ENCODE peak calls at places on chromosomes 4 and X, in seven cellular contexts. One of them, this sample, is unnamed.

GRCh38 chrX:119690921-119691716 is 1.8 kb downstream of the SEPTIN6 start:
- DNase-seq in progenitor cell of endocrine pancreas: no peak
- DNase-seq in NCI-H2081: no peak
- DNase-seq in endothelial cell: no peak
- DNase-seq in BJ: no peak
- DNase-seq in head of caudate nucleus: no peak
- DNase-seq in stimulated activated CD4-positive, alpha-beta T cell treated with anti-CD3 and anti-CD28 coated beads, TNF-alpha, amount 100 ng/mL, for 48 hours: peak; percentile 71
- DNase-seq in this sample: no peak

GRCh38 chr4:188976644-188977115 is 837.4 kb downstream of the TRIML1 start:
- DNase-seq in progenitor cell of endocrine pancreas: no peak
- DNase-seq in NCI-H2081: peak; percentile 74
- DNase-seq in endothelial cell: no peak
- DNase-seq in BJ: no peak
- DNase-seq in head of caudate nucleus: no peak
- DNase-seq in stimulated activated CD4-positive, alpha-beta T cell treated with anti-CD3 and anti-CD28 coated beads, TNF-alpha, amount 100 ng/mL, for 48 hours: no peak
- DNase-seq in this sample: peak; percentile 73

GRCh38 chr4:98516042-98516440 is 142.4 kb downstream of the TSPAN5 start:
- DNase-seq in progenitor cell of endocrine pancreas: no peak
- DNase-seq in NCI-H2081: no peak
- DNase-seq in endothelial cell: no peak
- DNase-seq in BJ: peak; percentile 36
- DNase-seq in head of caudate nucleus: no peak
- DNase-seq in stimulated activated CD4-positive, alpha-beta T cell treated with anti-CD3 and anti-CD28 coated beads, TNF-alpha, amount 100 ng/mL, for 48 hours: no peak
- DNase-seq in this sample: no peak

GRCh38 chrX:71291381-71291780 is 7.9 kb downstream of the NONO start:
- DNase-seq in progenitor cell of endocrine pancreas: no peak
- DNase-seq in NCI-H2081: no peak
- DNase-seq in endothelial cell: no peak
- DNase-seq in BJ: no peak
- DNase-seq in head of caudate nucleus: no peak
- DNase-seq in stimulated activated CD4-positive, alpha-beta T cell treated with anti-CD3 and anti-CD28 coated beads, TNF-alpha, amount 100 ng/mL, for 48 hours: no peak
- DNase-seq in this sample: no peak

GRCh38 chrX:8455600-8455999 is 9.0 kb upstream of the VCX3B start:
- DNase-seq in progenitor cell of endocrine pancreas: no peak
- DNase-seq in NCI-H2081: no peak
- DNase-seq in endothelial cell: no peak
- DNase-seq in BJ: no peak
- DNase-seq in head of caudate nucleus: no peak
- DNase-seq in stimulated activated CD4-positive, alpha-beta T cell treated with anti-CD3 and anti-CD28 coated beads, TNF-alpha, amount 100 ng/mL, for 48 hours: no peak
- DNase-seq in this sample: no peak

GRCh38 chrX:101552714-101553113 is 2.4 kb downstream of the ARMCX1 start:
- DNase-seq in progenitor cell of endocrine pancreas: no peak
- DNase-seq in NCI-H2081: no peak
- DNase-seq in endothelial cell: no peak
- DNase-seq in BJ: no peak
- DNase-seq in head of caudate nucleus: no peak
- DNase-seq in stimulated activated CD4-positive, alpha-beta T cell treated with anti-CD3 and anti-CD28 coated beads, TNF-alpha, amount 100 ng/mL, for 48 hours: no peak
- DNase-seq in this sample: no peak

GRCh38 chr4:121070696-121071639 is 1.4 kb downstream of the NDNF start:
- DNase-seq in progenitor cell of endocrine pancreas: peak; percentile 49
- DNase-seq in NCI-H2081: no peak
- DNase-seq in endothelial cell: peak; percentile 76
- DNase-seq in BJ: no peak
- DNase-seq in head of caudate nucleus: no peak
- DNase-seq in stimulated activated CD4-positive, alpha-beta T cell treated with anti-CD3 and anti-CD28 coated beads, TNF-alpha, amount 100 ng/mL, for 48 hours: no peak
- DNase-seq in this sample: no peak

GRCh38 chr4:52096048-52096447 is 44.9 kb downstream of the SPATA18 start:
- DNase-seq in progenitor cell of endocrine pancreas: no peak
- DNase-seq in NCI-H2081: no peak
- DNase-seq in endothelial cell: no peak
- DNase-seq in BJ: no peak
- DNase-seq in head of caudate nucleus: no peak
- DNase-seq in stimulated activated CD4-positive, alpha-beta T cell treated with anti-CD3 and anti-CD28 coated beads, TNF-alpha, amount 100 ng/mL, for 48 hours: no peak
- DNase-seq in this sample: no peak

GRCh38 chrX:78624884-78625283 is 34.2 kb downstream of the RTL3 start:
- DNase-seq in progenitor cell of endocrine pancreas: no peak
- DNase-seq in NCI-H2081: no peak
- DNase-seq in endothelial cell: no peak
- DNase-seq in BJ: no peak
- DNase-seq in head of caudate nucleus: no peak
- DNase-seq in stimulated activated CD4-positive, alpha-beta T cell treated with anti-CD3 and anti-CD28 coated beads, TNF-alpha, amount 100 ng/mL, for 48 hours: no peak
- DNase-seq in this sample: no peak

GRCh38 chrX:48468247-48468671 is 1.8 kb downstream of the SLC38A5 start:
- DNase-seq in progenitor cell of endocrine pancreas: no peak
- DNase-seq in NCI-H2081: no peak
- DNase-seq in endothelial cell: no peak
- DNase-seq in BJ: no peak
- DNase-seq in head of caudate nucleus: no peak
- DNase-seq in stimulated activated CD4-positive, alpha-beta T cell treated with anti-CD3 and anti-CD28 coated beads, TNF-alpha, amount 100 ng/mL, for 48 hours: peak; percentile 30
- DNase-seq in this sample: no peak

GRCh38 chr4:165738571-165738970 is 134.5 kb upstream of the TLL1 start:
- DNase-seq in progenitor cell of endocrine pancreas: no peak
- DNase-seq in NCI-H2081: no peak
- DNase-seq in endothelial cell: no peak
- DNase-seq in BJ: no peak
- DNase-seq in head of caudate nucleus: no peak
- DNase-seq in stimulated activated CD4-positive, alpha-beta T cell treated with anti-CD3 and anti-CD28 coated beads, TNF-alpha, amount 100 ng/mL, for 48 hours: no peak
- DNase-seq in this sample: no peak

GRCh38 chr4:143336828-143337599 is at the start of gene GAB1:
- DNase-seq in progenitor cell of endocrine pancreas: peak; percentile 63
- DNase-seq in NCI-H2081: peak; percentile 61
- DNase-seq in endothelial cell: peak; percentile 48
- DNase-seq in BJ: no peak
- DNase-seq in head of caudate nucleus: peak; percentile 53
- DNase-seq in stimulated activated CD4-positive, alpha-beta T cell treated with anti-CD3 and anti-CD28 coated beads, TNF-alpha, amount 100 ng/mL, for 48 hours: no peak
- DNase-seq in this sample: peak; percentile 69

GRCh38 chr4:102807345-102807744 is 20.0 kb downstream of the UBE2D3 start:
- DNase-seq in progenitor cell of endocrine pancreas: no peak
- DNase-seq in NCI-H2081: no peak
- DNase-seq in endothelial cell: no peak
- DNase-seq in BJ: no peak
- DNase-seq in head of caudate nucleus: no peak
- DNase-seq in stimulated activated CD4-positive, alpha-beta T cell treated with anti-CD3 and anti-CD28 coated beads, TNF-alpha, amount 100 ng/mL, for 48 hours: no peak
- DNase-seq in this sample: no peak

GRCh38 chrX:87808576-87809243 is 291.1 kb downstream of the KLHL4 start:
- DNase-seq in progenitor cell of endocrine pancreas: no peak
- DNase-seq in NCI-H2081: no peak
- DNase-seq in endothelial cell: no peak
- DNase-seq in BJ: no peak
- DNase-seq in head of caudate nucleus: no peak
- DNase-seq in stimulated activated CD4-positive, alpha-beta T cell treated with anti-CD3 and anti-CD28 coated beads, TNF-alpha, amount 100 ng/mL, for 48 hours: no peak
- DNase-seq in this sample: no peak

GRCh38 chrX:48616575-48616974 is 19.3 kb downstream of the WDR13 start:
- DNase-seq in progenitor cell of endocrine pancreas: no peak
- DNase-seq in NCI-H2081: no peak
- DNase-seq in endothelial cell: no peak
- DNase-seq in BJ: no peak
- DNase-seq in head of caudate nucleus: no peak
- DNase-seq in stimulated activated CD4-positive, alpha-beta T cell treated with anti-CD3 and anti-CD28 coated beads, TNF-alpha, amount 100 ng/mL, for 48 hours: no peak
- DNase-seq in this sample: no peak

This sample was measured in NCI-H345.